ENCODE peak calls at places on chromosome 17, in six cellular contexts. One of them, this sample, is unnamed.

GRCh38 chr17:4365628-4366311 is 705 bp downstream of the UBE2G1 start:
- DNase-seq in GM12891: no peak
- DNase-seq in H1: no peak
- DNase-seq in HepG2: no peak
- DNase-seq in K562: peak; percentile 61
- DNase-seq in GM12878: no peak
- DNase-seq in this sample: no peak

GRCh38 chr17:81902023-81902652 is at the start of gene NPB:
- DNase-seq in HepG2: no peak
- DNase-seq in GM12878: no peak
- DNase-seq in K562: peak; percentile 69
- DNase-seq in GM12891: no peak
- DNase-seq in H1: no peak
- DNase-seq in this sample: no peak

GRCh38 chr17:79974786-79975497 is 60.7 kb downstream of the TBC1D16 start:
- DNase-seq in H1: no peak
- DNase-seq in GM12891: no peak
- DNase-seq in HepG2: no peak
- DNase-seq in K562: peak; percentile 77
- DNase-seq in GM12878: no peak
- DNase-seq in this sample: no peak

GRCh38 chr17:63170795-63171194 is 204.8 kb downstream of the TANC2 start:
- DNase-seq in HepG2: no peak
- DNase-seq in K562: no peak
- DNase-seq in H1: no peak
- DNase-seq in GM12891: no peak
- DNase-seq in GM12878: no peak
- DNase-seq in this sample: no peak

GRCh38 chr17:81286491-81287145 is 8.5 kb downstream of the SLC38A10 start:
- DNase-seq in H1: no peak
- DNase-seq in GM12878: no peak
- DNase-seq in K562: no peak
- DNase-seq in GM12891: no peak
- DNase-seq in HepG2: no peak
- DNase-seq in this sample: no peak

GRCh38 chr17:57511475-57512123 is 233.5 kb downstream of the CCDC182 start:
- DNase-seq in GM12878: no peak
- DNase-seq in GM12891: no peak
- DNase-seq in HepG2: no peak
- DNase-seq in H1: no peak
- DNase-seq in K562: no peak
- DNase-seq in this sample: no peak

GRCh38 chr17:76079577-76080206 is 710 bp downstream of the ZACN start:
- DNase-seq in H1: no peak
- DNase-seq in GM12891: peak; percentile 21
- DNase-seq in K562: no peak
- DNase-seq in HepG2: no peak
- DNase-seq in GM12878: no peak
- DNase-seq in this sample: no peak

GRCh38 chr17:28878981-28879380 is 18.6 kb downstream of the FLOT2 start:
- DNase-seq in K562: peak; percentile 86
- DNase-seq in HepG2: peak; percentile 57
- DNase-seq in GM12878: no peak
- DNase-seq in GM12891: peak; percentile 70
- DNase-seq in H1: peak; percentile 67
- DNase-seq in this sample: peak; percentile 62

GRCh38 chr17:5049314-5049819 is 14.1 kb upstream of the SLC52A1 start:
- DNase-seq in HepG2: no peak
- DNase-seq in GM12891: no peak
- DNase-seq in K562: no peak
- DNase-seq in H1: no peak
- DNase-seq in GM12878: peak; percentile 23
- DNase-seq in this sample: no peak

GRCh38 chr17:50563095-50563511 is 2.6 kb downstream of the CACNA1G start:
- DNase-seq in K562: no peak
- DNase-seq in GM12878: no peak
- DNase-seq in H1: no peak
- DNase-seq in HepG2: no peak
- DNase-seq in GM12891: no peak
- DNase-seq in this sample: no peak

GRCh38 chr17:63082273-63082861 is 116.3 kb downstream of the TANC2 start:
- DNase-seq in GM12891: no peak
- DNase-seq in H1: no peak
- DNase-seq in GM12878: no peak
- DNase-seq in HepG2: peak; percentile 10
- DNase-seq in K562: no peak
- DNase-seq in this sample: no peak

GRCh38 chr17:72510454-72511016 is 389.7 kb downstream of the SOX9 start:
- DNase-seq in HepG2: no peak
- DNase-seq in K562: no peak
- DNase-seq in GM12891: no peak
- DNase-seq in GM12878: peak; percentile 92
- DNase-seq in H1: no peak
- DNase-seq in this sample: no peak

GRCh38 chr17:30524847-30525246 is 47.6 kb downstream of the GOSR1 start:
- DNase-seq in K562: no peak
- DNase-seq in GM12878: no peak
- DNase-seq in GM12891: no peak
- DNase-seq in H1: no peak
- DNase-seq in HepG2: no peak
- DNase-seq in this sample: no peak

GRCh38 chr17:28426081-28426519 is 20.1 kb upstream of the SLC46A1 start:
- DNase-seq in GM12891: no peak
- DNase-seq in GM12878: no peak
- DNase-seq in K562: peak; percentile 63
- DNase-seq in H1: no peak
- DNase-seq in HepG2: peak; percentile 16
- DNase-seq in this sample: no peak

GRCh38 chr17:63528183-63528582 is 5.0 kb downstream of the KCNH6 start:
- DNase-seq in H1: no peak
- DNase-seq in GM12891: no peak
- DNase-seq in HepG2: no peak
- DNase-seq in K562: no peak
- DNase-seq in GM12878: no peak
- DNase-seq in this sample: no peak

GRCh38 chr17:45247429-45248131 is 14.3 kb downstream of the SPATA32 start:
- DNase-seq in GM12878: peak; percentile 78
- DNase-seq in K562: peak; percentile 97
- DNase-seq in HepG2: peak; percentile 89
- DNase-seq in GM12891: peak; percentile 100
- DNase-seq in H1: peak; percentile 94
- DNase-seq in this sample: peak; percentile 100
- TF ChIP-seq POLR2A in GM12878: peak; percentile 91
- TF ChIP-seq POLR2A in K562: peak; percentile 90
- TF ChIP-seq POLR2A in HepG2: peak; percentile 44
- TF ChIP-seq POLR2A in GM12891: peak; percentile 23
- TF ChIP-seq POLR2A in H1: peak; percentile 81
- TF ChIP-seq POLR2A in this sample: peak; percentile 49

DNA sequence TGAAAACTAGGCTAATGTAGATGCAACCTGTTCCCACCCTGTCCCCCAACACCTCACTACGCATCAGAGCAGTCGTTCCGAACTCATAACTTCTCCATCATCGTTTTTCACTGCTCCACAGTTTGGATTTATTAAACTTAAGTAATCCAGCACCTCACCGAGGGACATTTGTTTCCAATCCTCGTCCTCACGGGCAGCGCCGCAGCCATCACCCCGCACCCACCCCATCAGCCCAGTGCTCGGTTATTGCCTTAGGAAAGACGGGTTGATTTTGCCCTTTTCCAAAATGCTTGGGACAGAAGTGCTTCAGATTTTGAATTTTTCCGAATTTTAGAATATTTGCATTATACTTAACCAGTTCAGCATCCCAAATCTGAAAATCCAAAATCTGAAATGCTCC is 71.0 kb upstream of the DOC2B start:
- DNase-seq in GM12891: no peak
- DNase-seq in HepG2: no peak
- DNase-seq in GM12878: no peak
- DNase-seq in K562: no peak
- DNase-seq in H1: no peak
- DNase-seq in this sample: no peak
- TF ChIP-seq TAF1 in GM12891: no peak
- TF ChIP-seq TAF1 in HepG2: no peak
- TF ChIP-seq TAF1 in GM12878: no peak
- TF ChIP-seq TAF1 in K562: no peak
- TF ChIP-seq TAF1 in H1: no peak
- TF ChIP-seq TAF1 in this sample: no peak

DNA sequence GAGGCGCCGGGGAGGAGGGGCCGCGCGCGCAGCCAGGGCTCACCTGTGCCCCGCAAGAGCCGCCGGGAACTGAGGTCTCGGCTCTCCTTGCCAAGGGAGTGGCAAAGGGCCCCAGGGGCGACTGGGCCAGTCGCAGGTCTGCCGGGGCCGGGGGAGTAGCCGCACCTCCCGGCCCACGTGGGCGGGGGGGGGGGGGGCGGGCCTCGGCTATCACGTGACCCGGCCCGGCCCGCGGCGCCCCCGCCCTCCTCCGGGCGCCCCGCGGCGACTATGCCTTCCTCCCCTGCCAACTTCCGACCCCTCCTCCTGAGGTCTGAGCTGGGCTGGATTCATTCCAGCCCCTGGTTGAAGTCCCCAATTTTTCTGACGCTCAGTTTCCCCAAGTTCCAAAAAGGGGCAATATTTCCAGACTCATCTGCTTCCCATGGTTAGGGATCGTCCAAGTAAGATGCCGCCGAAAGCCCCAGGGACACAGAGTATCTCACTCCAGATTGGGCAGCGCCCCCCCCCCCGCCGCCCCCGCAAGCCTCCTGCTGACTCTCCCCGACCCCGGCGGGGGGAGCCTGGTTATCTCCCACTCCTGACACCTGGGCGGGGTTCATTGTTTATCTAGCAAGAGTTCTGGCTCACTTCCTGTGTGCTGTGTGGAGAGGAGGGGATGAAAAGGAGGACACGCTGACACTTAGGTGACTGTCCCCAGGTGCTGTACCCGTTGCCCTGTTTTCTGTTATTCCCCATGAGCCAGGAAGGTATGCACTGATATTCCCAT is at the start of gene TMC6:
- DNase-seq in GM12891: peak; percentile 81
- DNase-seq in H1: no peak
- DNase-seq in HepG2: peak; percentile 87
- DNase-seq in K562: peak; percentile 94
- DNase-seq in GM12878: no peak
- DNase-seq in this sample: peak; percentile 82
- TF ChIP-seq POLR2A in GM12891: no peak
- TF ChIP-seq POLR2A in H1: peak; percentile 59
- TF ChIP-seq POLR2A in HepG2: peak; percentile 77
- TF ChIP-seq POLR2A in K562: no peak
- TF ChIP-seq POLR2A in GM12878: peak; percentile 89
- TF ChIP-seq POLR2A in this sample: peak; percentile 44

GRCh38 chr17:7703584-7704574 is 1.1 kb upstream of the EFNB3 start:
- DNase-seq in K562: peak; percentile 48
- DNase-seq in HepG2: peak; percentile 18
- DNase-seq in H1: peak; percentile 61
- DNase-seq in GM12891: no peak
- DNase-seq in GM12878: no peak
- DNase-seq in this sample: no peak

GRCh38 chr17:7702776-7703175 is 2.2 kb upstream of the EFNB3 start:
- DNase-seq in HepG2: no peak
- DNase-seq in GM12878: no peak
- DNase-seq in K562: no peak
- DNase-seq in H1: no peak
- DNase-seq in GM12891: no peak
- DNase-seq in this sample: no peak

GRCh38 chr17:7705269-7706255 is 560 bp downstream of the EFNB3 start:
- DNase-seq in GM12878: no peak
- DNase-seq in HepG2: no peak
- DNase-seq in K562: no peak
- DNase-seq in GM12891: no peak
- DNase-seq in H1: no peak
- DNase-seq in this sample: no peak

GRCh38 chr17:7706631-7707354 is 1.8 kb downstream of the EFNB3 start:
- DNase-seq in HepG2: no peak
- DNase-seq in GM12878: no peak
- DNase-seq in H1: no peak
- DNase-seq in GM12891: no peak
- DNase-seq in K562: no peak
- DNase-seq in this sample: no peak

DNA sequence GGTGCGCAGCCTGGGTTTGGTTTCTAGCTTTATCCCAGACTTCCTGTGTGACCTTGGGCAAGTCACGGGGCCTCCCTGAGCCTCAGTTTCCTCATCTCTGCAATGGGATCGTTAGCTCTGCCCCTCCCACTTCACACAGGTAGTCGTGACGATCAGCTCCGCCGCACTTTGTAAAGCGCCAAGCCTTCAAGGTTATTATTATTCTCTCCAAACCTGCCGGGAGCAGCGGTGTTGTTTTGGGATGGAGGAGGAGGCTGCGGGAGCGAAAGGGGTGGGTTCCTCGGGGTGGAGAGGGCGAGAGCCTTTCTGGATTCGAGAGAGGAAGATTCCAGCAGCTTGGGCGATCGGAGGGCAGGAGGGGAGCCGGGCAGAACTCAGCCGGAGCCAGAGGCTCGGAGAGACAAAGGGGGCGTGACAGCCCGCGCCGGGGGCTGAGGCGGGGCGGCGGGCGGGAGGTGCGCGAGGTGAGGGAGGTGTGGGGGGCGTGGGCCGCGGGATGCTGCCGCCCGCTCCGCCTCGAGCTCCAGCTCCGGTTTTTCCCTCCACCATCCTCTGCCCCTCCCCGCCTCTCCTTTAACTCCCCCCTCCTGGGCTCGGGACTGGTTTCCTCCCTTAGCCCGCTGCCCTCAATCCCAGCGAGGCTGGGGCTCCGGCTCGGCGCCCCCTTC is at the start of gene EFNB3:
- DNase-seq in HepG2: no peak
- DNase-seq in H1: no peak
- DNase-seq in K562: peak; percentile 60
- DNase-seq in GM12878: no peak
- DNase-seq in GM12891: no peak
- DNase-seq in this sample: no peak
- TF ChIP-seq TAF1 in HepG2: no peak
- TF ChIP-seq TAF1 in H1: no peak
- TF ChIP-seq TAF1 in K562: no peak
- TF ChIP-seq TAF1 in GM12878: no peak
- TF ChIP-seq TAF1 in GM12891: no peak
- TF ChIP-seq TAF1 in this sample: no peak